ENCODE peak calls at places on chromosomes 11 and 22, in nine cellular contexts. Q is body of pancreas; Z is fibroblast of lung; F is gastrocnemius medialis; X is A549; L is GM23338; B is AG04450; G is CD8-positive, alpha-beta memory T cell; O is pancreas. J is an unnamed sample.

GRCh38 chr11:102244681-102245409 is 72.4 kb upstream of the BIRC3 start:
- DNase-seq in Q (no peak), Z (peak; percentile 91), F (no peak), X (peak; percentile 45), L (no peak), B (no peak), G (no peak), O (no peak), J (peak; percentile 64)

GRCh38 chr22:23775779-23776375 is 3.2 kb downstream of the MMP11 start:
- DNase-seq in Q (no peak), Z (no peak), F (no peak), X (peak; percentile 19), L (no peak), B (no peak), G (no peak), O (no peak), J (no peak)

GRCh38 chr22:33723915-33724314 is 196.4 kb downstream of the LARGE1 start:
- DNase-seq in Q (no peak), Z (no peak), F (no peak), X (no peak), L (no peak), B (no peak), G (no peak), O (no peak), J (no peak)

GRCh38 chr11:111077938-111078337 is 167.6 kb upstream of the POU2AF2 start:
- DNase-seq in Q (no peak), Z (no peak), F (no peak), X (no peak), L (no peak), B (no peak), G (no peak), O (no peak), J (no peak)

GRCh38 chr22:32407332-32407731 is 4.7 kb downstream of the RTCB start:
- DNase-seq in Q (no peak), Z (no peak), F (no peak), X (no peak), L (no peak), B (no peak), G (no peak), O (no peak), J (no peak)

GRCh38 chr22:33028191-33028700 is 29.9 kb downstream of the SYN3 start:
- DNase-seq in Q (no peak), Z (no peak), F (no peak), X (no peak), L (no peak), B (no peak), G (no peak), O (no peak), J (no peak)

GRCh38 chr22:23542933-23543332 is 37.2 kb downstream of the IGLL1 start:
- DNase-seq in Q (no peak), Z (peak; percentile 62), F (no peak), X (no peak), L (no peak), B (no peak), G (no peak), O (no peak), J (no peak)

GRCh38 chr11:79081441-79082124 is 359.2 kb downstream of the TENM4 start:
- DNase-seq in Q (no peak), Z (peak; percentile 90), F (no peak), X (no peak), L (no peak), B (no peak), G (no peak), O (no peak), J (no peak)

GRCh38 chr11:3984896-3985295 is 109.7 kb upstream of the RRM1 start:
- DNase-seq in Q (no peak), Z (peak; percentile 8), F (no peak), X (no peak), L (peak; percentile 63), B (no peak), G (no peak), O (no peak), J (peak; percentile 20)

GRCh38 chr11:47254381-47254780 is 3.4 kb upstream of the NR1H3 start:
- DNase-seq in Q (peak; percentile 56), Z (no peak), F (peak; percentile 45), X (no peak), L (no peak), B (no peak), G (no peak), O (no peak), J (peak; percentile 31)

GRCh38 chr11:125257185-125257584 is 92.6 kb downstream of the PKNOX2 start:
- DNase-seq in Q (no peak), Z (no peak), F (no peak), X (peak; percentile 2), L (peak; percentile 78), B (no peak), G (no peak), O (no peak), J (peak; percentile 17)

GRCh38 chr11:7536102-7536501 is 22.3 kb downstream of the PPFIBP2 start:
- DNase-seq in Q (no peak), Z (no peak), F (no peak), X (peak; percentile 35), L (peak; percentile 71), B (no peak), G (no peak), O (no peak), J (peak; percentile 28)

GRCh38 chr11:103175461-103176129 is 66.4 kb downstream of the DYNC2H1 start:
- DNase-seq in Q (no peak), Z (no peak), F (no peak), X (no peak), L (no peak), B (no peak), G (no peak), O (no peak), J (no peak)

GRCh38 chr22:35418726-35419125 is 18.8 kb downstream of the MCM5 start:
- DNase-seq in Q (no peak), Z (no peak), F (no peak), X (no peak), L (no peak), B (no peak), G (no peak), O (no peak), J (no peak)

GRCh38 chr11:111462329-111462728 is 49.9 kb downstream of the BTG4 start:
- DNase-seq in Q (no peak), Z (no peak), F (no peak), X (no peak), L (no peak), B (no peak), G (no peak), O (no peak), J (no peak)

GRCh38 chr11:68468217-68468828 is 7.8 kb downstream of the PPP6R3 start:
- DNase-seq in Q (no peak), Z (no peak), F (no peak), X (no peak), L (no peak), B (no peak), G (no peak), O (no peak), J (no peak)

GRCh38 chr22:49999901-50000586 is 12.5 kb downstream of the IL17REL start:
- DNase-seq in Q (no peak), Z (no peak), F (no peak), X (no peak), L (peak; percentile 33), B (no peak), G (no peak), O (no peak), J (no peak)

GRCh38 chr11:3014943-3015342 is 22.8 kb upstream of the NAP1L4 start:
- DNase-seq in Q (no peak), Z (no peak), F (no peak), X (no peak), L (no peak), B (no peak), G (no peak), O (no peak), J (no peak)

GRCh38 chr11:124415356-124415923 is 9.2 kb downstream of the OR8B4 start:
- DNase-seq in Q (peak; percentile 8), Z (peak; percentile 40), F (no peak), X (peak; percentile 56), L (peak; percentile 65), B (peak; percentile 41), G (no peak), O (no peak), J (peak; percentile 60)

GRCh38 chr11:112931686-112932085 is 29.5 kb upstream of the NCAM1 start:
- DNase-seq in Q (no peak), Z (no peak), F (no peak), X (no peak), L (no peak), B (no peak), G (no peak), O (no peak), J (no peak)

GRCh38 chr11:112929432-112929831 is 31.8 kb upstream of the NCAM1 start:
- DNase-seq in Q (no peak), Z (no peak), F (no peak), X (no peak), L (no peak), B (no peak), G (no peak), O (no peak), J (no peak)

GRCh38 chr11:112928136-112928535 is 33.1 kb upstream of the NCAM1 start:
- DNase-seq in Q (no peak), Z (peak; percentile 20), F (no peak), X (no peak), L (no peak), B (no peak), G (no peak), O (no peak), J (no peak)

GRCh38 chr11:112932593-112932992 is 28.6 kb upstream of the NCAM1 start:
- DNase-seq in Q (no peak), Z (no peak), F (no peak), X (no peak), L (no peak), B (no peak), G (no peak), O (no peak), J (peak; percentile 43)
- H3K4me3 ChIP-seq in Q (no peak overlapping the region), Z (no peak overlapping the region), F (no peak overlapping the region), X (no peak overlapping the region), L (no peak overlapping the region), B (no peak overlapping the region), G (no peak overlapping the region), O (no peak overlapping the region), J (no peak overlapping the region)

GRCh38 chr11:927871-928270 is 2.2 kb downstream of the AP2A2 start:
- DNase-seq in Q (no peak), Z (no peak), F (no peak), X (no peak), L (no peak), B (no peak), G (peak; percentile 61), O (no peak), J (no peak)
- H3K27ac ChIP-seq in Q (no peak overlapping the region), Z (no peak overlapping the region), F (peak overlapping the region; percentile 7), X (no peak overlapping the region), L (no peak overlapping the region), B (no peak overlapping the region), G (no peak overlapping the region), O (no peak overlapping the region), J (no peak overlapping the region)

GRCh38 chr22:41923595-41924276 is 2.9 kb downstream of the TNFRSF13C start:
- DNase-seq in Q (no peak), Z (no peak), F (no peak), X (no peak), L (no peak), B (no peak), G (no peak), O (no peak), J (no peak)
- H3K4me3 ChIP-seq in Q (no peak overlapping the region), Z (no peak overlapping the region), F (no peak overlapping the region), X (no peak overlapping the region), L (no peak overlapping the region), B (no peak overlapping the region), G (no peak overlapping the region), O (no peak overlapping the region), J (no peak overlapping the region)

DNA sequence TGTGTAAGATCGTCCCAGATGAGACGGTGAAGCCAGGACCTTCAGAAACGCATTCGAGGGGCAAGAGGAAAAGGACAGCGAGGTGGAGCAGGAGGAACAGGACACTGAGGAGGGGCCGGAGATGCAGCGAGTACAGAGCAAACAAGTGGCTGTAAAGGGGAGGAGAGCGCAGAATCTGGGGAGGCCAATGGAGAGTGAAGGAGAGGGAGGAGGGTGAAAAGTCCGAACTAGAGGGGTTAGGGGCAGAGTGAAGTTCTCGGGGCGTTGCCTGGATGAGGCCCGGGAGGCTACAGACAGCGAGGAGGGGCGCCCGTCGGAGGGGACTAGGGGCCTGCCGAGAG is 8.8 kb upstream of the PPIL2 start:
- DNase-seq in Q (no peak), Z (no peak), F (no peak), X (no peak), L (peak; percentile 85), B (no peak), G (no peak), O (no peak), J (no peak)
- H3K27ac ChIP-seq in Q (no peak overlapping the region), Z (no peak overlapping the region), F (no peak overlapping the region), X (peak overlapping the region; percentile 52), L (peak overlapping the region; percentile 86), B (no peak overlapping the region), G (peak overlapping the region; percentile 68), O (no peak overlapping the region), J (no peak overlapping the region)

J was measured in cardiac muscle cell.